ENCODE peak calls at places on chromosomes 12 and 14, in ten cellular contexts. V is OCI-M1, M is LoVo, C is bronchial epithelial cell, F is substantia nigra, O is Daoy, X is T-helper 2 cell, G is GM04504, H is cardiac fibroblast, R is Right ventricle myocardium inferior. I is an unnamed sample.
A peak's percentile ranks its signal among the peaks of the same experiment; 100 is the strongest.

GRCh38 chr12:54038260-54038759 is 5.5 kb downstream of the HOXC5 start:
- DNase-seq in O (no peak), X (no peak), C (no peak), M (no peak), H (no peak), R (no peak), F (no peak), V (no peak), G (no peak), I (no peak)

GRCh38 chr14:29926701-29927595 is 699 bp downstream of the PRKD1 start:
- DNase-seq in F (peak; percentile 61), M (no peak), R (peak; percentile 74), G (no peak), V (no peak), C (no peak), X (no peak), O (peak; percentile 68), H (peak; percentile 49), I (peak; percentile 66)

GRCh38 chr12:31702047-31702446 is 26.8 kb downstream of the AMN1 start:
- DNase-seq in M (no peak), X (no peak), F (no peak), C (peak; percentile 54), O (peak; percentile 11), G (peak; percentile 2), H (peak; percentile 62), R (no peak), V (peak; percentile 17), I (no peak)

GRCh38 chr14:73240816-73241480 is 3.6 kb downstream of the PAPLN start:
- DNase-seq in G (no peak), O (peak; percentile 4), X (no peak), C (no peak), H (no peak), F (no peak), M (no peak), R (no peak), V (no peak), I (no peak)

GRCh38 chr12:38662851-38663250 is 242.5 kb downstream of the CPNE8 start:
- DNase-seq in R (no peak), F (no peak), M (no peak), X (no peak), C (peak; percentile 14), G (peak; percentile 6), O (no peak), H (peak; percentile 78), V (peak; percentile 42), I (no peak)

GRCh38 chr14:47200740-47201139 is 474.7 kb downstream of the MDGA2 start:
- DNase-seq in G (no peak), M (no peak), O (no peak), H (no peak), X (no peak), R (peak; percentile 57), C (no peak), F (no peak), V (no peak), I (peak; percentile 20)

GRCh38 chr14:24058260-24058950 is 6.6 kb downstream of the CARMIL3 start:
- DNase-seq in O (peak; percentile 76), C (peak; percentile 34), F (peak; percentile 16), V (peak; percentile 82), X (no peak), G (peak; percentile 57), M (peak; percentile 77), R (no peak), H (peak; percentile 86), I (peak; percentile 81)

GRCh38 chr12:98053202-98053601 is 462.2 kb upstream of the TMPO start:
- DNase-seq in C (no peak), H (no peak), V (no peak), X (no peak), R (no peak), F (no peak), G (no peak), O (no peak), M (no peak), I (no peak)

GRCh38 chr14:93094121-93094918 is 21.4 kb downstream of the ITPK1 start:
- DNase-seq in G (no peak), O (no peak), F (no peak), V (no peak), C (no peak), X (no peak), R (peak; percentile 43), H (no peak), M (no peak), I (no peak)

GRCh38 chr14:20679907-20680306 is 4.5 kb upstream of the RNASE4 start:
- DNase-seq in X (no peak), M (peak; percentile 59), O (peak; percentile 69), C (peak; percentile 48), R (no peak), G (no peak), F (no peak), V (peak; percentile 76), H (peak; percentile 43), I (no peak)

GRCh38 chr12:49338830-49339463 is 2.0 kb upstream of the C1QL4 start:
- DNase-seq in X (no peak), M (no peak), H (no peak), O (no peak), C (no peak), F (no peak), G (no peak), V (no peak), R (no peak), I (no peak)

GRCh38 chr12:120117961-120118709 is 1.6 kb upstream of the RAB35 start:
- DNase-seq in M (no peak), F (no peak), C (peak; percentile 74), X (no peak), H (peak; percentile 65), O (peak; percentile 25), G (no peak), V (no peak), R (peak; percentile 45), I (no peak)

GRCh38 chr14:88270781-88271180 is 52.3 kb downstream of the KCNK10 start:
- DNase-seq in C (no peak), X (no peak), V (no peak), F (no peak), M (peak; percentile 49), H (no peak), O (no peak), G (no peak), R (no peak), I (no peak)

GRCh38 chr12:3752741-3753486 is at the start of gene CRACR2A:
- DNase-seq in M (peak; percentile 74), O (peak; percentile 81), F (no peak), C (peak; percentile 22), H (peak; percentile 71), V (peak; percentile 88), R (peak; percentile 90), X (peak; percentile 55), G (no peak), I (peak; percentile 91)

GRCh38 chr12:30908389-30909087 is 18.0 kb upstream of the TSPAN11 start:
- DNase-seq in H (peak; percentile 44), R (no peak), G (peak; percentile 88), V (no peak), O (peak; percentile 30), M (no peak), F (no peak), C (no peak), X (no peak), I (no peak)

GRCh38 chr12:3236345-3237153 is 159.4 kb downstream of the TSPAN9 start:
- DNase-seq in R (no peak), C (peak; percentile 67), X (no peak), G (no peak), F (no peak), V (peak; percentile 24), M (peak; percentile 70), H (peak; percentile 65), O (peak; percentile 91), I (no peak)

GRCh38 chr12:46946137-46946536 is 120.3 kb upstream of the SLC38A4 start:
- DNase-seq in H (peak; percentile 63), F (no peak), G (no peak), X (no peak), V (no peak), M (no peak), O (peak; percentile 20), C (peak; percentile 85), R (no peak), I (no peak)

GRCh38 chr12:75831413-75831812 is 200.2 kb downstream of the PHLDA1 start:
- DNase-seq in V (peak; percentile 82), O (peak; percentile 8), X (no peak), R (no peak), H (no peak), F (no peak), C (no peak), G (no peak), M (no peak), I (no peak)

GRCh38 chr14:105862581-105863239 is 336.3 kb downstream of the TMEM121 start:
- DNase-seq in V (no peak), M (no peak), F (no peak), R (peak; percentile 15), X (no peak), G (no peak), O (no peak), H (no peak), C (no peak), I (no peak)

GRCh38 chr14:92244805-92245204 is 78.2 kb upstream of the SLC24A4 start:
- DNase-seq in C (no peak), V (peak; percentile 0), X (no peak), M (no peak), O (no peak), G (no peak), F (no peak), R (no peak), H (no peak), I (no peak)

GRCh38 chr12:107400686-107401447 is 284.7 kb upstream of the PWP1 start:
- DNase-seq in O (peak; percentile 72), M (no peak), H (peak; percentile 76), V (no peak), G (no peak), X (no peak), C (no peak), R (no peak), F (no peak), I (no peak)